ENCODE peak calls at places on chromosomes 1 and 21, in four cellular contexts. S is activated CD4-positive, alpha-beta T cell treated with anti-CD3 and anti-CD28 coated beads, Interleukin-2, amount 50 U/mL, for 48 hours; B is effector memory CD8-positive, alpha-beta T cell; O is GM03348. K is an unnamed sample.
A peak's percentile ranks its signal among the peaks of the same experiment; 100 is the strongest.

GRCh38 chr1:150557065-150557600 is 7.9 kb downstream of the ADAMTSL4 start:
- DNase-seq in S (no peak), B (no peak), O (no peak), K (no peak)

GRCh38 chr1:209884665-209885117 is 53.3 kb upstream of the SYT14 start:
- DNase-seq in B (no peak), O (peak; percentile 94), S (peak; percentile 66), K (no peak)

GRCh38 chr1:36436820-36437219 is 13.4 kb downstream of the OSCP1 start:
- DNase-seq in S (no peak), B (no peak), O (no peak), K (no peak)

GRCh38 chr21:16707274-16707673 is 805.6 kb upstream of the CXADR start:
- DNase-seq in S (no peak), B (no peak), O (no peak), K (no peak)

GRCh38 chr1:25695066-25695990 is 78.7 kb downstream of the MAN1C1 start:
- DNase-seq in B (no peak), S (no peak), O (peak; percentile 88), K (no peak)

GRCh38 chr1:145690587-145691558 is 16.3 kb downstream of the PDZK1 start:
- DNase-seq in B (peak; percentile 27), O (peak; percentile 85), S (peak; percentile 19), K (no peak)

GRCh38 chr1:10904396-10905358 is 107.8 kb upstream of the TARDBP start:
- DNase-seq in B (peak; percentile 26), S (no peak), O (no peak), K (peak; percentile 33)

GRCh38 chr1:2474104-2474787 is 1.8 kb upstream of the PLCH2 start:
- DNase-seq in S (no peak), O (no peak), B (no peak), K (no peak)

GRCh38 chr1:152622803-152623202 is at the start of gene LCE3A:
- DNase-seq in S (no peak), B (no peak), O (peak; percentile 2), K (peak; percentile 52)

GRCh38 chr1:34884961-34885360 is 25.4 kb upstream of the SMIM12 start:
- DNase-seq in S (no peak), O (no peak), B (no peak), K (no peak)

GRCh38 chr1:115088871-115089442 is 346 bp downstream of the TSPAN2 start:
- DNase-seq in S (no peak), O (no peak), B (no peak), K (no peak)

GRCh38 chr1:228177936-228178710 is 12.5 kb downstream of the IBA57 start:
- DNase-seq in B (no peak), S (no peak), O (no peak), K (no peak)

GRCh38 chr1:112387807-112388206 is 8.2 kb upstream of the CTTNBP2NL start:
- DNase-seq in O (no peak), B (no peak), S (no peak), K (no peak)

GRCh38 chr1:228004887-228005462 is 1.8 kb upstream of the WNT3A start:
- DNase-seq in B (no peak), S (no peak), O (no peak), K (no peak)

GRCh38 chr1:94418664-94419655 is 771 bp downstream of the ABCD3 start:
- DNase-seq in B (no peak), O (peak; percentile 55), S (peak; percentile 43), K (no peak)

GRCh38 chr21:34730756-34731445 is 62.1 kb downstream of the CLIC6 start:
- DNase-seq in B (no peak), S (no peak), O (no peak), K (no peak)

GRCh38 chr1:164773146-164773545 is 214.2 kb downstream of the PBX1 start:
- DNase-seq in B (no peak), O (no peak), S (no peak), K (no peak)

GRCh38 chr21:37413553-37414291 is 47.1 kb downstream of the DYRK1A start:
- DNase-seq in S (no peak), B (no peak), O (no peak), K (no peak)

GRCh38 chr1:36094621-36095061 is 5.9 kb downstream of the ADPRS start:
- DNase-seq in S (no peak), B (no peak), O (peak; percentile 78), K (no peak)

GRCh38 chr1:111720977-111721670 is 18.1 kb downstream of the INKA2 start:
- DNase-seq in B (no peak), S (no peak), O (no peak), K (no peak)

GRCh38 chr1:31239653-31240241 is at the start of gene NKAIN1:
- DNase-seq in O (peak; percentile 72), S (no peak), B (no peak), K (no peak)

GRCh38 chr1:1973716-1974642 is 29.6 kb downstream of the CFAP74 start:
- DNase-seq in B (no peak), O (no peak), S (no peak), K (no peak)

GRCh38 chr1:231396643-231397042 is 25.4 kb downstream of the EGLN1 start:
- DNase-seq in B (no peak), O (no peak), S (no peak), K (no peak)

GRCh38 chr1:29655145-29655544 is 418.8 kb downstream of the PTPRU start:
- DNase-seq in B (no peak), S (no peak), O (no peak), K (no peak)

GRCh38 chr1:44361478-44361877 is 6.4 kb upstream of the ERI3 start:
- DNase-seq in B (no peak), O (no peak), S (no peak), K (no peak)

GRCh38 chr1:68826861-68827260 is 330.0 kb upstream of the DEPDC1 start:
- DNase-seq in B (no peak), O (no peak), S (no peak), K (no peak)

GRCh38 chr1:200306954-200307754 is 102.7 kb downstream of the ZNF281 start:
- DNase-seq in O (peak; percentile 74), S (no peak), B (peak; percentile 6), K (no peak)

GRCh38 chr1:43373034-43373940 is 5.5 kb upstream of the ELOVL1 start:
- DNase-seq in S (no peak), O (peak; percentile 82), B (no peak), K (no peak)

GRCh38 chr1:63931468-63931867 is 157.7 kb downstream of the ROR1 start:
- DNase-seq in B (no peak), O (no peak), S (no peak), K (no peak)

GRCh38 chr1:170657275-170657853 is 6.6 kb upstream of the PRRX1 start:
- DNase-seq in B (no peak), O (no peak), S (no peak), K (no peak)

GRCh38 chr1:236143104-236143948 is 987 bp downstream of the GPR137B start:
- DNase-seq in O (peak; percentile 87), S (peak; percentile 53), B (peak; percentile 2), K (no peak)

GRCh38 chr21:28992526-28993292 is at the start of gene LTN1:
- DNase-seq in S (peak; percentile 100), O (peak; percentile 97), B (peak; percentile 99), K (peak; percentile 98)

GRCh38 chr1:156098782-156099181 is 15.7 kb upstream of the LMNA start:
- DNase-seq in S (no peak), B (no peak), O (no peak), K (no peak)

GRCh38 chr1:239976130-239976968 is 115.3 kb upstream of the FMN2 start:
- DNase-seq in S (peak; percentile 56), B (peak; percentile 7), O (peak; percentile 69), K (peak; percentile 49)

GRCh38 chr1:99441234-99442095 is 177.2 kb downstream of the PLPPR4 start:
- DNase-seq in S (no peak), B (no peak), O (peak; percentile 59), K (no peak)

GRCh38 chr1:228930479-228930957 is 195.2 kb downstream of the RHOU start:
- DNase-seq in B (no peak), S (no peak), O (no peak), K (no peak)